ENCODE peak calls at places on chromosomes 11 and 22, in nine cellular contexts. E, G, D, Q, O, C, U, F and L are unnamed samples.

GRCh38 chr22:35727436-35727835 is 9.8 kb downstream of the APOL5 start:
- DNase-seq in C (no peak), F (no peak), U (peak), Q (no peak), O (peak), G (no peak), D (no peak), E (no peak), L (no peak)

GRCh38 chr11:73281796-73282660 is 9.9 kb downstream of the P2RY6 start:
- DNase-seq in E (no peak), F (no peak), U (no peak), Q (no peak), G (no peak), O (no peak), C (no peak), D (no peak), L (no peak)

GRCh38 chr11:36062796-36063380 is 119.0 kb downstream of the LDLRAD3 start:
- DNase-seq in E (no peak), C (peak), Q (no peak), U (no peak), G (no peak), F (no peak), O (no peak), D (no peak), L (no peak)

GRCh38 chr11:69533296-69534165 is 52.1 kb downstream of the LINC01488 start:
- DNase-seq in Q (no peak), U (no peak), O (no peak), C (no peak), G (no peak), F (no peak), E (no peak), D (no peak), L (no peak)

GRCh38 chr11:118051611-118052461 is 25.0 kb upstream of the TMPRSS4 start:
- DNase-seq in E (no peak), O (peak), Q (peak), D (peak), F (no peak), G (peak), C (no peak), U (no peak), L (no peak)

GRCh38 chr11:129442171-129442570 is 66.5 kb downstream of the BARX2 start:
- DNase-seq in G (no peak), C (no peak), O (no peak), F (no peak), Q (no peak), E (no peak), U (no peak), D (no peak), L (no peak)

GRCh38 chr11:115959098-115959497 is 454.9 kb upstream of the CADM1 start:
- DNase-seq in O (no peak), E (no peak), D (no peak), U (no peak), F (no peak), G (no peak), Q (no peak), C (no peak), L (no peak)

GRCh38 chr11:126658306-126659056 is 303.0 kb downstream of the ST3GAL4 start:
- DNase-seq in D (no peak), U (no peak), O (no peak), F (no peak), G (no peak), C (no peak), E (no peak), Q (no peak), L (no peak)

GRCh38 chr11:48093323-48093722 is 113.0 kb downstream of the PTPRJ start:
- DNase-seq in O (no peak), G (no peak), D (no peak), E (no peak), C (no peak), U (no peak), Q (no peak), F (no peak), L (no peak)

GRCh38 chr11:8785998-8786397 is 103.4 kb downstream of the RPL27A start:
- DNase-seq in O (no peak), F (no peak), C (no peak), E (no peak), Q (no peak), D (no peak), G (no peak), U (no peak), L (no peak)

GRCh38 chr11:85694385-85694980 is 8.5 kb upstream of the CCDC89 start:
- DNase-seq in D (peak), C (peak), E (peak), Q (no peak), G (no peak), F (no peak), U (no peak), O (no peak), L (peak)

GRCh38 chr11:12871251-12871650 is 137.9 kb upstream of the RASSF10 start:
- DNase-seq in F (no peak), D (no peak), Q (no peak), E (no peak), C (no peak), O (no peak), G (no peak), U (no peak), L (no peak)

GRCh38 chr11:128467610-128468041 is 119.7 kb downstream of the ETS1 start:
- DNase-seq in Q (no peak), G (peak), E (no peak), C (no peak), F (no peak), O (no peak), D (no peak), U (no peak), L (no peak)

GRCh38 chr11:84384637-84385227 is 1098.6 kb upstream of the CCDC90B start:
- DNase-seq in E (peak), C (peak), O (peak), Q (no peak), F (peak), G (peak), D (peak), U (peak), L (peak)

GRCh38 chr22:50731811-50732624 is 6.0 kb upstream of the ACR start:
- DNase-seq in G (no peak), O (peak), C (no peak), F (peak), U (peak), Q (no peak), E (peak), D (peak), L (no peak)

GRCh38 chr22:43114958-43115357 is 4.4 kb downstream of the BIK start:
- DNase-seq in U (no peak), Q (no peak), C (no peak), E (no peak), D (no peak), G (peak), F (no peak), O (peak), L (no peak)

GRCh38 chr22:32558681-32559355 is 84.2 kb downstream of the FBXO7 start:
- DNase-seq in G (peak), Q (no peak), C (no peak), F (no peak), O (peak), D (no peak), U (no peak), E (no peak), L (no peak)

GRCh38 chr11:83192846-83193245 is 666 bp upstream of the ANKRD42 start:
- DNase-seq in C (no peak), O (no peak), D (no peak), G (no peak), F (no peak), U (no peak), E (no peak), Q (no peak), L (no peak)

GRCh38 chr11:102171101-102171500 is 60.9 kb downstream of the YAP1 start:
- DNase-seq in F (no peak), C (peak), G (no peak), E (no peak), O (no peak), D (no peak), U (no peak), Q (no peak), L (no peak)
- H3K4me3 ChIP-seq in F (no peak), C (no peak), G (no peak), E (no peak), O (no peak), D (no peak), U (no peak), Q (no peak), L (peak)

GRCh38 chr22:38316340-38317236 is 645 bp downstream of the CSNK1E start:
- DNase-seq in D (peak), O (peak), F (peak), U (peak), Q (no peak), C (peak), E (peak), G (peak), L (peak)
- TF ChIP-seq POLR2AphosphoS5 in D (no peak), O (no peak), F (peak), U (no peak), Q (peak), C (peak), E (peak), G (peak), L (no peak)

DNA sequence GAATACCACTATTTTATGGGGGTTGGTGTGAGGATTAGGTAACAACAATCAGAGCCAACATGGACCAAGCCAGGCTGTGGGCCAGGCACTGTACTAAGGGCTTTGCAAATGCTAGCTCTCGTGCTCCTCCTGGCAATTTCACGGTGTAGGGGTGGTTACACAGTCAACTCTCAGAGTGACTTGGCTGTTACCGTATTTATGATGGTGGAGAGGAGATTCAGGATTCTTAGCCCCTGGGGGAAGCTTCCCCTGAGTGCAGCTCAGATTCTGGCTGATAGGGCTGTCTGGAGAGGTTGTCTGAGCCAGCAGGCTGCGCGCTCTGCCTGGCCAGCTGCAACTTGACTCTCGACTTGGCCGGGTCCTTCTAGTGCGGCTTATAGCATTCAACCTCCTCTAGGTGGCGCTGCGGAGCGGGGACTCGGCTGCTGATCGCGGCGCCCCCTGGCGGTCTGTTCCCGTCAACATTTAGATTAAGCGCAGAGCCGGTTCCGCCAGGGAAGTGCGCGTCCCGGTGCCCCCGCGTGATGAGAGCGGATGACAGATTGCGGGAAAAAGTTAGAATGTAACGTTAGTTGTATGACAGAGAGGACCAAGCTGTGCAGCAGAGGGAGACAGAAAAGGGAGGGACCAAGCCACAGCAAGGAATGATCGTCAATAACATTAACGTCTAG is 4.5 kb upstream of the NCF4 start:
- DNase-seq in E (peak), G (peak), U (peak), O (peak), D (peak), Q (no peak), C (peak), F (peak), L (peak)
- H3K4me3 ChIP-seq in E (peak), G (no peak), U (no peak), O (no peak), D (no peak), Q (no peak), C (no peak), F (no peak), L (no peak)

GRCh38 chr11:15568440-15568839 is 453.7 kb downstream of the INSC start:
- DNase-seq in C (no peak), E (no peak), Q (no peak), U (no peak), F (peak), O (no peak), G (no peak), D (no peak), L (no peak)
- TF ChIP-seq POLR2AphosphoS5 in C (no peak), E (no peak), Q (no peak), U (no peak), F (no peak), O (no peak), G (no peak), D (no peak), L (no peak)

GRCh38 chr11:67302571-67303131 is 679 bp upstream of the SSH3 start:
- DNase-seq in Q (no peak), C (no peak), E (peak), U (no peak), O (peak), F (peak), G (no peak), D (peak), L (no peak)
- H3K4me3 ChIP-seq in Q (no peak), C (no peak), E (peak), U (no peak), O (peak), F (peak), G (peak), D (peak), L (no peak)

GRCh38 chr22:41171996-41172395 is 33.1 kb upstream of the L3MBTL2 start:
- DNase-seq in Q (no peak), F (no peak), G (no peak), O (no peak), U (no peak), D (no peak), E (no peak), C (no peak), L (no peak)
- TF ChIP-seq POLR2AphosphoS5 in Q (no peak), F (no peak), G (no peak), O (no peak), U (no peak), D (no peak), E (no peak), C (no peak), L (no peak)

GRCh38 chr11:109914038-109914437 is 179.2 kb upstream of the ZC3H12C start:
- DNase-seq in G (no peak), U (no peak), E (peak), D (no peak), Q (no peak), C (no peak), F (no peak), O (no peak), L (no peak)
- H3K4me3 ChIP-seq in G (no peak), U (no peak), E (no peak), D (no peak), Q (no peak), C (no peak), F (no peak), O (no peak), L (no peak)

GRCh38 chr11:7599209-7599608 is 74.1 kb downstream of the CYB5R2 start:
- DNase-seq in G (no peak), E (no peak), O (no peak), C (peak), F (no peak), Q (no peak), U (no peak), D (no peak), L (no peak)

GRCh38 chr11:7595016-7595869 is 78.1 kb downstream of the CYB5R2 start:
- DNase-seq in E (peak), C (no peak), U (no peak), G (no peak), D (no peak), O (no peak), Q (no peak), F (no peak), L (no peak)

GRCh38 chr11:7596975-7597391 is 76.3 kb downstream of the CYB5R2 start:
- DNase-seq in F (no peak), D (no peak), O (no peak), G (peak), Q (no peak), U (no peak), E (no peak), C (no peak), L (no peak)

GRCh38 chr11:7595951-7596350 is 77.3 kb downstream of the CYB5R2 start:
- DNase-seq in E (no peak), U (no peak), D (no peak), C (no peak), F (no peak), Q (no peak), O (no peak), G (no peak), L (no peak)

DNA sequence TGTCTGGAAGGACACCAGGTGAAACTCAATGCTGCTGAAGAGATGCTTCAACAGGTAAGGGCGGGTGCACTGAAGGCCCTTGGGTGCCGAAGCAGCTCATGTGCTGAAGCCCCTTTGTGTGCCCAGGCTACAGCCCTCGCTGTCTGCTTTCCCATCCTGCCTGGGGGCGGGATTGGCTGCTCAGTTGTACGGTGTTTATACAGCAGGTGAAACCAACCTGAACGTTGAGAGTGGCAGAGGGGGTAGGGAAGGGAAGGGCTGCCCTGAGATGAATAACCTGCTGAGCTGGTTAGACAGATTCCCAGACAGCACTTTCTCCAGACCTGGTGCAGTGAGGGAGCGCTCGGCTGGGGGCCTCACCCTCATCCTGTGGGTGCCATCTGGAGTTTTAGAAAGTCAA is 75.7 kb downstream of the CYB5R2 start:
- DNase-seq in G (peak), F (no peak), Q (no peak), U (no peak), E (no peak), O (peak), D (no peak), C (no peak), L (no peak)
- TF ChIP-seq POLR2AphosphoS5 in G (peak), F (no peak), Q (no peak), U (no peak), E (no peak), O (no peak), D (no peak), C (no peak), L (no peak)

GRCh38 chr22:45318168-45318557 is 8.4 kb downstream of the FAM118A start:
- DNase-seq in D (peak), G (peak), F (no peak), O (peak), C (peak), E (peak), U (peak), Q (peak), L (peak)

GRCh38 chr22:45317551-45318167 is 7.9 kb downstream of the FAM118A start:
- DNase-seq in E (peak), C (peak), F (peak), D (no peak), Q (no peak), O (peak), U (no peak), G (peak), L (no peak)

GRCh38 chr22:45314789-45315188 is 5.1 kb downstream of the FAM118A start:
- DNase-seq in O (no peak), Q (no peak), U (peak), E (no peak), C (no peak), G (no peak), F (no peak), D (no peak), L (no peak)

GRCh38 chr22:45318558-45319318 is 9.0 kb downstream of the FAM118A start:
- DNase-seq in O (no peak), D (peak), G (no peak), U (no peak), C (peak), E (peak), Q (peak), F (no peak), L (no peak)

GRCh38 chr22:45316796-45317526 is 7.2 kb downstream of the FAM118A start:
- DNase-seq in D (peak), C (no peak), G (no peak), Q (no peak), E (no peak), O (no peak), F (no peak), U (no peak), L (no peak)
- H3K4me3 ChIP-seq in D (no peak), C (no peak), G (no peak), Q (no peak), E (no peak), O (no peak), F (no peak), U (no peak), L (no peak)

DNA sequence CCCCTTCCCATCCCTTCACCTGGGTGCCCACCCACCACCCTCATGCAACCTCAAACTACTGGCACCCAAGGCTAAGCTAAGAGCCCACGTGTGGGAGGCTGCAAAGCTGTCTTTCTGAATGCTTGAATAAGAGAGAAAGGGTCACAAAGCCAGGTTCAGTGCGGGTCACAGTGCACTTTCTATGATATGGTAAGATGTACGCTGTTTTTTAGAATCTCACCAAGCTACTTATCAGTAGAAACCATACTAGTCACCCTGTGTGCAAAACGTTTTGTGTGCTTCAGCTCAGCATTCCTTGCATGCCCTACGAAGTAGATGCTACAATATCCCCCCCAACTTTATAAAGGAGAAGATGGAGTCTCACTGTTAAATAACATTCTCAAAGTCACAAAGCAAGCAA is 14.9 kb downstream of the P2RX3 start:
- DNase-seq in U (no peak), C (no peak), D (no peak), Q (no peak), F (no peak), O (no peak), G (no peak), E (no peak), L (no peak)
- TF ChIP-seq POLR2AphosphoS5 in U (no peak), C (no peak), D (no peak), Q (no peak), F (no peak), O (no peak), G (no peak), E (no peak), L (no peak)